ENCODE peak calls at places on chromosome 20, in four cellular contexts. One of them, this sample, is unnamed.
A peak's percentile ranks its signal among the peaks of the same experiment; 100 is the strongest.

GRCh38 chr20:40414843-40415615 is 274.0 kb downstream of the MAFB start:
- DNase-seq in bronchial epithelial cell: peak; percentile 92
- DNase-seq in omental fat pad: no peak
- DNase-seq in BJ: no peak
- DNase-seq in this sample: no peak

GRCh38 chr20:50141811-50142561 is 11.5 kb downstream of the PEDS1 start:
- DNase-seq in bronchial epithelial cell: peak; percentile 48
- DNase-seq in omental fat pad: no peak
- DNase-seq in BJ: no peak
- DNase-seq in this sample: no peak

GRCh38 chr20:49570161-49570827 is 2.4 kb upstream of the PTGIS start:
- DNase-seq in bronchial epithelial cell: no peak
- DNase-seq in omental fat pad: no peak
- DNase-seq in BJ: no peak
- DNase-seq in this sample: no peak

GRCh38 chr20:4267242-4267641 is 251.9 kb upstream of the RNF24 start:
- DNase-seq in bronchial epithelial cell: no peak
- DNase-seq in omental fat pad: no peak
- DNase-seq in BJ: no peak
- DNase-seq in this sample: no peak

GRCh38 chr20:37564388-37565133 is 36.9 kb upstream of the BLCAP start:
- DNase-seq in bronchial epithelial cell: no peak
- DNase-seq in omental fat pad: peak; percentile 35
- DNase-seq in BJ: no peak
- DNase-seq in this sample: peak; percentile 81

GRCh38 chr20:60295214-60295613 is 337.0 kb downstream of the CDH26 start:
- DNase-seq in bronchial epithelial cell: peak; percentile 62
- DNase-seq in omental fat pad: no peak
- DNase-seq in BJ: no peak
- DNase-seq in this sample: no peak

GRCh38 chr20:9110916-9111432 is 42.1 kb downstream of the PLCB4 start:
- DNase-seq in bronchial epithelial cell: no peak
- DNase-seq in omental fat pad: no peak
- DNase-seq in BJ: no peak
- DNase-seq in this sample: no peak

GRCh38 chr20:32636278-32636677 is 37.5 kb downstream of the C20orf203 start:
- DNase-seq in bronchial epithelial cell: no peak
- DNase-seq in omental fat pad: no peak
- DNase-seq in BJ: no peak
- DNase-seq in this sample: no peak

GRCh38 chr20:32929162-32929561 is 70.4 kb downstream of the EFCAB8 start:
- DNase-seq in bronchial epithelial cell: no peak
- DNase-seq in omental fat pad: no peak
- DNase-seq in BJ: no peak
- DNase-seq in this sample: no peak

GRCh38 chr20:37647946-37648345 is 45.9 kb upstream of the CTNNBL1 start:
- DNase-seq in bronchial epithelial cell: no peak
- DNase-seq in omental fat pad: no peak
- DNase-seq in BJ: no peak
- DNase-seq in this sample: no peak

GRCh38 chr20:9594284-9594875 is 80.0 kb downstream of the LAMP5 start:
- DNase-seq in bronchial epithelial cell: peak; percentile 82
- DNase-seq in omental fat pad: no peak
- DNase-seq in BJ: no peak
- DNase-seq in this sample: no peak

GRCh38 chr20:6940052-6940451 is 172.6 kb downstream of the BMP2 start:
- DNase-seq in bronchial epithelial cell: peak; percentile 50
- DNase-seq in omental fat pad: no peak
- DNase-seq in BJ: no peak
- DNase-seq in this sample: no peak

GRCh38 chr20:36491901-36492617 is 49.3 kb upstream of the MYL9 start:
- DNase-seq in bronchial epithelial cell: peak; percentile 79
- DNase-seq in omental fat pad: no peak
- DNase-seq in BJ: no peak
- DNase-seq in this sample: peak; percentile 72

GRCh38 chr20:33443006-33443511 is 504 bp downstream of the SNTA1 start:
- DNase-seq in bronchial epithelial cell: no peak
- DNase-seq in omental fat pad: no peak
- DNase-seq in BJ: no peak
- DNase-seq in this sample: no peak

GRCh38 chr20:45358282-45359068 is 4.5 kb upstream of the SYS1 start:
- DNase-seq in bronchial epithelial cell: peak; percentile 67
- DNase-seq in omental fat pad: no peak
- DNase-seq in BJ: peak; percentile 72
- DNase-seq in this sample: no peak

GRCh38 chr20:8853805-8854338 is 215.0 kb upstream of the PLCB4 start:
- DNase-seq in bronchial epithelial cell: peak; percentile 75
- DNase-seq in omental fat pad: no peak
- DNase-seq in BJ: no peak
- DNase-seq in this sample: peak; percentile 45

GRCh38 chr20:20220137-20220536 is 147.8 kb upstream of the INSM1 start:
- DNase-seq in bronchial epithelial cell: no peak
- DNase-seq in omental fat pad: no peak
- DNase-seq in BJ: no peak
- DNase-seq in this sample: no peak

GRCh38 chr20:22827916-22828315 is 207.2 kb upstream of the SSTR4 start:
- DNase-seq in bronchial epithelial cell: peak; percentile 81
- DNase-seq in omental fat pad: no peak
- DNase-seq in BJ: no peak
- DNase-seq in this sample: no peak

GRCh38 chr20:62276448-62276847 is 26.3 kb upstream of the ADRM1 start:
- DNase-seq in bronchial epithelial cell: no peak
- DNase-seq in omental fat pad: no peak
- DNase-seq in BJ: no peak
- DNase-seq in this sample: no peak

GRCh38 chr20:49867453-49868215 is 47.7 kb downstream of the SPATA2 start:
- DNase-seq in bronchial epithelial cell: no peak
- DNase-seq in omental fat pad: no peak
- DNase-seq in BJ: no peak
- DNase-seq in this sample: no peak

GRCh38 chr20:20364016-20364746 is 3.7 kb upstream of the INSM1 start:
- DNase-seq in bronchial epithelial cell: no peak
- DNase-seq in omental fat pad: no peak
- DNase-seq in BJ: no peak
- DNase-seq in this sample: peak; percentile 45

GRCh38 chr20:51431321-51431720 is 111.2 kb downstream of the NFATC2 start:
- DNase-seq in bronchial epithelial cell: no peak
- DNase-seq in omental fat pad: no peak
- DNase-seq in BJ: no peak
- DNase-seq in this sample: no peak

GRCh38 chr20:50810063-50810462 is 15.2 kb downstream of the BCAS4 start:
- DNase-seq in bronchial epithelial cell: no peak
- DNase-seq in omental fat pad: no peak
- DNase-seq in BJ: no peak
- DNase-seq in this sample: no peak

GRCh38 chr20:53141651-53142050 is 169.5 kb downstream of the TSHZ2 start:
- DNase-seq in bronchial epithelial cell: no peak
- DNase-seq in omental fat pad: no peak
- DNase-seq in BJ: no peak
- DNase-seq in this sample: no peak

GRCh38 chr20:18005170-18005989 is 36.6 kb downstream of the MGME1 start:
- DNase-seq in bronchial epithelial cell: no peak
- DNase-seq in omental fat pad: no peak
- DNase-seq in BJ: no peak
- DNase-seq in this sample: peak; percentile 76

GRCh38 chr20:44074252-44075151 is 112.5 kb downstream of the JPH2 start:
- DNase-seq in bronchial epithelial cell: peak; percentile 72
- DNase-seq in omental fat pad: no peak
- DNase-seq in BJ: no peak
- DNase-seq in this sample: no peak

GRCh38 chr20:35271904-35272303 is 6.0 kb downstream of the MMP24OS start:
- DNase-seq in bronchial epithelial cell: peak; percentile 65
- DNase-seq in omental fat pad: no peak
- DNase-seq in BJ: no peak
- DNase-seq in this sample: no peak

GRCh38 chr20:61896058-61896961 is 169.4 kb downstream of the TAF4 start:
- DNase-seq in bronchial epithelial cell: peak; percentile 8
- DNase-seq in omental fat pad: no peak
- DNase-seq in BJ: no peak
- DNase-seq in this sample: peak; percentile 74

GRCh38 chr20:51171141-51171540 is 148.2 kb upstream of the KCNG1 start:
- DNase-seq in bronchial epithelial cell: peak; percentile 86
- DNase-seq in omental fat pad: no peak
- DNase-seq in BJ: no peak
- DNase-seq in this sample: no peak

GRCh38 chr20:51303731-51304670 is 238.5 kb downstream of the NFATC2 start:
- DNase-seq in bronchial epithelial cell: no peak
- DNase-seq in omental fat pad: no peak
- DNase-seq in BJ: no peak
- DNase-seq in this sample: no peak

GRCh38 chr20:31605902-31606677 is 1.0 kb downstream of the ID1 start:
- DNase-seq in bronchial epithelial cell: no peak
- DNase-seq in omental fat pad: no peak
- DNase-seq in BJ: no peak
- DNase-seq in this sample: peak; percentile 53

GRCh38 chr20:5608448-5609161 is 141.6 kb upstream of the SHLD1 start:
- DNase-seq in bronchial epithelial cell: peak; percentile 59
- DNase-seq in omental fat pad: no peak
- DNase-seq in BJ: no peak
- DNase-seq in this sample: no peak

GRCh38 chr20:42204261-42204660 is 586.1 kb upstream of the CHD6 start:
- DNase-seq in bronchial epithelial cell: no peak
- DNase-seq in omental fat pad: no peak
- DNase-seq in BJ: no peak
- DNase-seq in this sample: no peak
- TF ChIP-seq CTCF in bronchial epithelial cell: no peak
- TF ChIP-seq CTCF in omental fat pad: no peak
- TF ChIP-seq CTCF in BJ: no peak
- TF ChIP-seq CTCF in this sample: peak; percentile 9

GRCh38 chr20:25083773-25084615 is 2.1 kb upstream of the VSX1 start:
- DNase-seq in bronchial epithelial cell: no peak
- DNase-seq in omental fat pad: no peak
- DNase-seq in BJ: no peak
- DNase-seq in this sample: no peak
- TF ChIP-seq CTCF in bronchial epithelial cell: no peak
- TF ChIP-seq CTCF in omental fat pad: no peak
- TF ChIP-seq CTCF in BJ: peak; percentile 53
- TF ChIP-seq CTCF in this sample: no peak

GRCh38 chr20:14193443-14193842 is 144.0 kb downstream of the FLRT3 start:
- DNase-seq in bronchial epithelial cell: no peak
- DNase-seq in omental fat pad: no peak
- DNase-seq in BJ: no peak
- DNase-seq in this sample: no peak

GRCh38 chr20:14191559-14191958 is 145.9 kb downstream of the FLRT3 start:
- DNase-seq in bronchial epithelial cell: no peak
- DNase-seq in omental fat pad: no peak
- DNase-seq in BJ: no peak
- DNase-seq in this sample: no peak

GRCh38 chr20:14197097-14197496 is 140.3 kb downstream of the FLRT3 start:
- DNase-seq in bronchial epithelial cell: no peak
- DNase-seq in omental fat pad: no peak
- DNase-seq in BJ: peak; percentile 33
- DNase-seq in this sample: no peak

GRCh38 chr20:14189794-14190402 is 147.5 kb downstream of the FLRT3 start:
- DNase-seq in bronchial epithelial cell: peak; percentile 68
- DNase-seq in omental fat pad: no peak
- DNase-seq in BJ: no peak
- DNase-seq in this sample: no peak

DNA sequence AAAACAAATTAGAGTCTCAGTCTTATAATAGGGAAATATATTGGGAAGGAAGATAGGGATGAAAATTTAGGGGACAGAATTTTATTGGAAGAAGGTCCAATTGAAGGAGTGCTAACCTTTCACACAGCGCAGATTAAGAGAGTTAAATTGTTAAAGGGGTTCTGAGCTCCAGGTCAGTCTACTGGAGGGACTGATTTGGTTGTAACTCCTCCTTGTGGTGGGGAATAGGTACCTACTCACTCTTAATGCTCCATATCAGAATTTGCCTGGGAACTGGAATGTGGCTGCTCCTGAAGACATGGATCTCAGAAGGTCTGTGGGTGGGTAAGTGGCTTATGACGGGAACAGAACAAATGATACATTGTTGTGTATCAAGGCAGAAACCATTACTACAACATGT is 143.5 kb downstream of the FLRT3 start:
- DNase-seq in bronchial epithelial cell: peak; percentile 25
- DNase-seq in omental fat pad: no peak
- DNase-seq in BJ: no peak
- DNase-seq in this sample: no peak
- TF ChIP-seq CTCF in bronchial epithelial cell: no peak
- TF ChIP-seq CTCF in omental fat pad: no peak
- TF ChIP-seq CTCF in BJ: no peak
- TF ChIP-seq CTCF in this sample: no peak

GRCh38 chr20:38806855-38807655 is 1.6 kb downstream of the PPP1R16B start:
- DNase-seq in bronchial epithelial cell: no peak
- DNase-seq in omental fat pad: no peak
- DNase-seq in BJ: no peak
- DNase-seq in this sample: peak; percentile 66
- TF ChIP-seq CTCF in bronchial epithelial cell: no peak
- TF ChIP-seq CTCF in omental fat pad: no peak
- TF ChIP-seq CTCF in BJ: no peak
- TF ChIP-seq CTCF in this sample: no peak

DNA sequence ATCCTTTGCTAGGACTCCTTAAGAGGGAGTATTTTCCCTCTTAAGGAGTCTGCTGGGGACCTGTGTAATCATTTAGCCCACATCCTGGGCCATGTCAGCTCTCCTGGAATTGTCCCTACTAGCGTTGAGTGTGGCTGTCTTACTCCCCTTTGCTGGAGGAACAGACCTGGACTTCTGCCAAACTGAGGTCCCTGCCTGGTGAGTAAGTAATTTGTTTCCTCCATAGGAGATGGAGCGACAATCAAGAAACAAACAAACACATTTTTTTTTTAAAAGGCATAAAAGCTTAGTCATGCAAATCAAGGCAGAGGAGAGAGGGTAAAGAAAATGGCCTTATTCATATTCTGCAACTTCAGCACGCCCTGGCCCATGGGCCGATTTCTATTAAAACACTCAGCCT is 164.8 kb upstream of the SULF2 start:
- DNase-seq in bronchial epithelial cell: peak; percentile 70
- DNase-seq in omental fat pad: no peak
- DNase-seq in BJ: no peak
- DNase-seq in this sample: no peak
- TF ChIP-seq CTCF in bronchial epithelial cell: no peak
- TF ChIP-seq CTCF in omental fat pad: no peak
- TF ChIP-seq CTCF in BJ: peak; percentile 11
- TF ChIP-seq CTCF in this sample: no peak

GRCh38 chr20:63706852-63707557 is 771 bp downstream of the ARFRP1 start:
- DNase-seq in bronchial epithelial cell: peak; percentile 55
- DNase-seq in omental fat pad: no peak
- DNase-seq in BJ: no peak
- DNase-seq in this sample: peak; percentile 80
- TF ChIP-seq CTCF in bronchial epithelial cell: peak; percentile 80
- TF ChIP-seq CTCF in omental fat pad: no peak
- TF ChIP-seq CTCF in BJ: peak; percentile 28
- TF ChIP-seq CTCF in this sample: peak; percentile 62

GRCh38 chr20:57695012-57695411 is 14.8 kb downstream of the PMEPA1 start:
- DNase-seq in bronchial epithelial cell: peak; percentile 94
- DNase-seq in omental fat pad: no peak
- DNase-seq in BJ: no peak
- DNase-seq in this sample: no peak

GRCh38 chr20:57694481-57694880 is 15.3 kb downstream of the PMEPA1 start:
- DNase-seq in bronchial epithelial cell: no peak
- DNase-seq in omental fat pad: no peak
- DNase-seq in BJ: no peak
- DNase-seq in this sample: no peak

GRCh38 chr20:57692393-57692792 is 17.4 kb downstream of the PMEPA1 start:
- DNase-seq in bronchial epithelial cell: no peak
- DNase-seq in omental fat pad: no peak
- DNase-seq in BJ: no peak
- DNase-seq in this sample: no peak

GRCh38 chr20:57693670-57694329 is 16.0 kb downstream of the PMEPA1 start:
- DNase-seq in bronchial epithelial cell: no peak
- DNase-seq in omental fat pad: no peak
- DNase-seq in BJ: no peak
- DNase-seq in this sample: no peak

GRCh38 chr20:57693002-57693582 is 16.7 kb downstream of the PMEPA1 start:
- DNase-seq in bronchial epithelial cell: peak; percentile 97
- DNase-seq in omental fat pad: no peak
- DNase-seq in BJ: no peak
- DNase-seq in this sample: no peak
- TF ChIP-seq CTCF in bronchial epithelial cell: peak; percentile 68
- TF ChIP-seq CTCF in omental fat pad: no peak
- TF ChIP-seq CTCF in BJ: no peak
- TF ChIP-seq CTCF in this sample: no peak

This sample was measured in GM20000.